ENCODE peak calls at places on chromosomes 16 and 17, in seven cellular contexts. J is CD4-positive, alpha-beta T cell; R is ovary; X is A549; L is Calu3; G is cardiac muscle cell; Y is GM13977. D is an unnamed sample.

GRCh38 chr17:82332669-82333278 is 792 bp downstream of the SECTM1 start:
- DNase-seq in G (peak), J (no peak), Y (no peak), X (peak), L (peak), R (no peak), D (no peak)

GRCh38 chr16:84136331-84137125 is 8.4 kb downstream of the HSDL1 start:
- DNase-seq in Y (no peak), L (no peak), G (no peak), J (no peak), X (no peak), R (no peak), D (no peak)

GRCh38 chr17:21283482-21284318 is 811 bp upstream of the MAP2K3 start:
- DNase-seq in J (no peak), G (peak), L (no peak), R (peak), Y (no peak), X (no peak), D (no peak)

GRCh38 chr16:53094013-53094630 is 39.3 kb downstream of the CHD9 start:
- DNase-seq in Y (peak), J (peak), R (peak), G (no peak), X (peak), L (peak), D (peak)

GRCh38 chr17:42928714-42929496 is 28.3 kb downstream of the G6PC1 start:
- DNase-seq in X (peak), J (no peak), G (peak), Y (peak), L (peak), R (peak), D (no peak)

GRCh38 chr17:41689497-41690299 is 1.0 kb downstream of the EIF1 start:
- DNase-seq in R (peak), J (no peak), L (peak), X (no peak), G (peak), Y (no peak), D (peak)

GRCh38 chr16:1177750-1178149 is 24.8 kb downstream of the CACNA1H start:
- DNase-seq in R (no peak), G (no peak), Y (no peak), J (no peak), X (no peak), L (no peak), D (no peak)

GRCh38 chr17:6930754-6931153 is 65.1 kb upstream of the ALOX12 start:
- DNase-seq in Y (no peak), L (no peak), G (no peak), R (no peak), J (no peak), X (no peak), D (no peak)

GRCh38 chr16:27164280-27164837 is 39.0 kb upstream of the KDM8 start:
- DNase-seq in Y (no peak), R (no peak), J (no peak), G (no peak), X (no peak), L (no peak), D (no peak)

DNA sequence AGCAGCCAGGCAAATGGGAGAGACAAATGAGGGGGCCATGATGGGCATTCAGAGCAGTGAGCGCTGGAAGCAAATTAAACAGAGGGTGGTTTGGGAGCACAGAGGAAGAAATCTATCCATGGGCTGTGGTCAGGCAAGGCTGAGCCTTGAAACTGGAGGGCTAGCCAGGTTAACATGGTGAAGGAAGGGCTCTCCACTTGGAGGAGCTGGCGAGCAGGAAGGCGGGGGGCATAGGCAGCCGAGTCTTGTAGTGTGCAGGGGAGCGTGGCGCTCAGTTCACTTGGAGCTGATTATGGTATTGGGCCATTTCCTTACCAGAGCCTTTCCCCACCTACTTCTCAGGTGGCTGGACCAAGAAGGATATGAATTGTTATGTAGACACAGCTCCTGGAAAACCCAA is 189.7 kb downstream of the SNX29 start:
- DNase-seq in R (no peak), L (no peak), X (no peak), G (no peak), J (no peak), Y (no peak), D (no peak)
- TF ChIP-seq CTCF in R (no peak), L (no peak), X (no peak), G (no peak), J (no peak), Y (no peak), D (no peak)

DNA sequence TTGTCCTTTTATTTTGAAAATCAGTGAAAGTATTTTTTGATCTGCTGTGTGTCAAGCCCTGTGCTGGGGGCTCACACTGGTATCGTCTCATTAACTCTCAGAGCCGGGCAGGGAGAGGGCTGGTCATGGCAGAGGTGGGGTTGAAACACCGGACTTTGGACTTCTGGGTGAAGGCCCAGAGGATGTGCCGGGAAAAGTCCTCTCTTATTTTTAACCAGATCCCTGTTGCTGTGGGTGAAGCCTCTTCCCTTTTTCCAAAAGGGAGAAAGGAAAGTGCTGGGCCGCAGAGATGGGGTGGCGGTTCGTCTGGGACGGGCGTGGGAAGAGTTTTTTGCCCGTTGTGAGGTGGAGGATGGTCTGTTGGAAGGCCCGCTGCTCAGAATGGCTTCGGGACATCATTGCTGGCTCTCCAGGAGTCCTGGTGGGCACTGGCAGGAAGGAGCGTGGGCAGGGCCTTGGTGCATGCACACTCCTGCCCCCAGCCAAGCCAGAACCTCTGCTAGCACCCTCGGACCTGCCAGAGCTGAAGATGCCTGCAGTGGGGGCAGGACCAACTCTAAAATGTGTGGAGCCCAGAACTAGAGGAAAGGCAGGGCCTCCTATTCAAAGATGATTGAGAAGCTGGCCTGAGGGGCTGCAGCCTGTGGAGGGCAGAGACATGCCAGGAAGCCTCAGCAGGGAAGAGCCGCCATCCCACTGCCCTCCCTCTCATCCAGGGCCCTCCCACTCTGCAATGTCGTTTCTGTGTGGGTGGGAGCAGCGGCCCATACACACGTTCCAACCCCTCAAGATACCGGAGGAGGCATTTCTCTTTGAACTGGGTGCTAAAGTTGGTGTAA is 213.2 kb downstream of the CCDC182 start:
- DNase-seq in L (no peak), X (no peak), R (no peak), J (no peak), G (no peak), Y (no peak), D (no peak)
- TF ChIP-seq CTCF in L (no peak), X (no peak), R (no peak), J (no peak), G (no peak), Y (no peak), D (no peak)

DNA sequence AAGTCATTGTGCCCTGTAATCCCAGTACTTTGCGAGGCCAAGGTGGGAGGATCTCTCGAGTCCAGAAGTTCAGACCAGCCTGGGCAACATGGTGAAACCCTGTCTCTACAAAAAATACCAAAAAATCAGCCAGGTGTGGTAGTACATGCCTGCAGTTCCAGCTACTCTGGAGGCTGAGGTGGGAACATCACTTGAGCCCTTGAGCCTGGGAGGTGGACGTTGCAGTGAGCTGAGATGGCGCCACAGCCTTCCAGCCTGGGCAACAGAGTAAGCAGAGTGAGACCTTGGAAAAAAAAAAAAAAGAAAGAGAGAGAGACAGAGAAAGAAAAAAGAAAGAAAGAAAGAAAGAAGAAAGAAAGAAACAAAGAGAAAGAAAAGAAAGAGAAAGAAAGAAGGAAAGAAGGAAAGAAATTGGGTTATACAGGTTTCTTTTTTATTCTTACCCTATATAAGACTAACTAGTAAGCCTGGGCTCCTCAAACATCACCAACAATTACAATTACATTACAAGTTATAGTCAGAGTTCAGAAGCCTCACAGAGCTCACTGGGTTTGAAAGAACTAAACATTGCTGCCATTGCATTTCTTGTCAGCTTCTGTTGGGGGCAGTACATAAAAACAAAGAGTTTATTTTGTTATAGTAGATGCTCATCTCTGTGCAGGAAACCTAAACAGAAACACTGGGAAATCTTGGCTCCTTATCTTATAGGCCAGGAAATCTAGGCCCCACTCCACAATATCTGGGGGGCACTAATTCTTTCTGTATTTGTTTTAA is 6.7 kb upstream of the ABCA9 start:
- DNase-seq in Y (no peak), J (no peak), X (no peak), L (no peak), R (no peak), G (no peak), D (no peak)
- TF ChIP-seq CTCF in Y (no peak), J (no peak), X (no peak), L (no peak), R (no peak), G (no peak), D (no peak)

GRCh38 chr16:23082161-23082788 is 67.0 kb downstream of the USP31 start:
- DNase-seq in L (no peak), R (no peak), X (no peak), J (no peak), Y (no peak), G (no peak), D (no peak)
- TF ChIP-seq CTCF in L (no peak), R (no peak), X (peak), J (no peak), Y (no peak), G (no peak), D (no peak)

GRCh38 chr16:55232822-55233221 is 91.2 kb upstream of the IRX6 start:
- DNase-seq in L (no peak), G (no peak), Y (no peak), J (no peak), X (no peak), R (no peak), D (no peak)
- TF ChIP-seq CTCF in L (no peak), G (no peak), Y (no peak), J (no peak), X (no peak), R (no peak), D (no peak)

GRCh38 chr17:72104863-72105234 is 16.0 kb upstream of the SOX9 start:
- DNase-seq in G (peak), Y (no peak), L (no peak), R (no peak), X (no peak), J (no peak), D (no peak)
- TF ChIP-seq CTCF in G (no peak), Y (no peak), L (no peak), R (no peak), X (no peak), J (no peak), D (no peak)

GRCh38 chr17:77824102-77824779 is 134.3 kb upstream of the TNRC6C start:
- DNase-seq in J (no peak), L (no peak), R (no peak), Y (no peak), G (no peak), X (no peak), D (no peak)

GRCh38 chr17:77819497-77819896 is 139.0 kb upstream of the TNRC6C start:
- DNase-seq in L (no peak), R (no peak), Y (no peak), J (no peak), X (no peak), G (no peak), D (no peak)

GRCh38 chr17:77822302-77823030 is 136.0 kb upstream of the TNRC6C start:
- DNase-seq in L (no peak), R (peak), Y (no peak), J (no peak), G (peak), X (no peak), D (no peak)

GRCh38 chr17:77817953-77818352 is 140.6 kb upstream of the TNRC6C start:
- DNase-seq in J (no peak), Y (no peak), R (no peak), L (no peak), G (no peak), X (no peak), D (no peak)

DNA sequence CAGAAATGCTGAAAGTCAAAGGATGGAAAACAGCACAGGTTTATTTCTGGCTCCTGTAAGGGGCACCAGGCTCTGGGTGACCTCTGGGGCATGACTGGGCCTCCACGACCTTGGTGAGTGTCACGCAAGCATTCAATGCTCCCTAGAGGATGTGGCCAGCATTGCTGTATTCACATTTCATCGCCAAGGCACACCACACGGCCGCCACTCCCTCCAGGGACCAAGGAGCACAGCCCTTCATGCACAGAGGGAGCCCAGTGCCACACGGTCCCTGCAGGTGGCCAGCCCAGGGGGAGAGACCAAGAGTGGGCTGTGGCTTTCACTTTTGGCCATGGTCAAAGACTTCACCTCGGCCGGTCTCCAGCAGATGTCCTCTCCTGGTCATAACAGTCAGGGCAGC is 137.4 kb upstream of the TNRC6C start:
- DNase-seq in X (no peak), R (no peak), Y (peak), G (no peak), L (no peak), J (no peak), D (no peak)
- TF ChIP-seq CTCF in X (no peak), R (no peak), Y (no peak), G (no peak), L (no peak), J (no peak), D (no peak)

GRCh38 chr16:8516471-8516870 is 73.8 kb downstream of the TMEM114 start:
- DNase-seq in R (no peak), L (no peak), Y (no peak), X (no peak), J (no peak), G (no peak), D (no peak)
- TF ChIP-seq CTCF in R (no peak), L (no peak), Y (no peak), X (no peak), J (no peak), G (no peak), D (no peak)

GRCh38 chr17:46270032-46270431 is 24.9 kb upstream of the LRRC37A start:
- DNase-seq in L (no peak), R (no peak), G (no peak), X (no peak), J (no peak), Y (no peak), D (no peak)

GRCh38 chr17:46264456-46265198 is 30.3 kb upstream of the LRRC37A start:
- DNase-seq in L (peak), R (no peak), J (no peak), X (peak), G (peak), Y (peak), D (peak)

GRCh38 chr17:46262271-46262670 is 32.7 kb upstream of the LRRC37A start:
- DNase-seq in X (no peak), G (no peak), L (no peak), J (no peak), Y (no peak), R (no peak), D (no peak)

GRCh38 chr17:46266656-46267544 is 28.0 kb upstream of the LRRC37A start:
- DNase-seq in J (peak), X (peak), Y (peak), L (peak), R (peak), G (peak), D (peak)
- TF ChIP-seq CTCF in J (no peak), X (peak), Y (no peak), L (no peak), R (peak), G (no peak), D (no peak)

GRCh38 chr16:64951681-64952080 is 170.2 kb downstream of the CDH11 start:
- DNase-seq in Y (no peak), R (no peak), X (no peak), L (no peak), J (no peak), G (no peak), D (no peak)

GRCh38 chr16:64951193-64951592 is 170.7 kb downstream of the CDH11 start:
- DNase-seq in G (no peak), R (no peak), L (no peak), Y (no peak), X (no peak), J (no peak), D (no peak)

GRCh38 chr16:64950731-64951130 is 171.1 kb downstream of the CDH11 start:
- DNase-seq in G (no peak), X (no peak), J (no peak), L (no peak), Y (no peak), R (no peak), D (no peak)

GRCh38 chr16:64952177-64952576 is 169.7 kb downstream of the CDH11 start:
- DNase-seq in Y (no peak), R (no peak), J (no peak), X (no peak), L (no peak), G (peak), D (no peak)

GRCh38 chr16:64950262-64950661 is 171.6 kb downstream of the CDH11 start:
- DNase-seq in J (no peak), G (no peak), X (no peak), Y (no peak), L (no peak), R (no peak), D (no peak)
- TF ChIP-seq CTCF in J (no peak), G (peak), X (no peak), Y (peak), L (no peak), R (no peak), D (no peak)

D was measured in natural killer cell.